ENCODE peak calls at places on chromosomes 3 and 15, in seven cellular contexts. M, P, H, L, R, B and K are unnamed samples.

GRCh38 chr15:81432179-81432578 is 58.2 kb upstream of the TMC3 start:
- DNase-seq in M (no peak), P (no peak), H (no peak), L (no peak), R (no peak), B (no peak), K (no peak)

GRCh38 chr3:152073267-152073666 is 195.5 kb upstream of the MBNL1 start:
- DNase-seq in M (peak), P (no peak), H (no peak), L (no peak), R (no peak), B (no peak), K (no peak)

GRCh38 chr3:155196131-155197075 is 97.1 kb downstream of the STRIT1 start:
- DNase-seq in M (no peak), P (no peak), H (no peak), L (no peak), R (no peak), B (no peak), K (no peak)

GRCh38 chr3:45055411-45056143 is 29.5 kb downstream of the CLEC3B start:
- DNase-seq in M (peak), P (peak), H (no peak), L (no peak), R (no peak), B (no peak), K (no peak)

GRCh38 chr3:170467007-170467406 is 48.3 kb downstream of the CLDN11 start:
- DNase-seq in M (no peak), P (no peak), H (no peak), L (no peak), R (no peak), B (no peak), K (no peak)

GRCh38 chr3:25455316-25456232 is 27.5 kb downstream of the RARB start:
- DNase-seq in M (peak), P (no peak), H (no peak), L (no peak), R (peak), B (no peak), K (no peak)

GRCh38 chr3:107826727-107827126 is 264.1 kb downstream of the CD47 start:
- DNase-seq in M (no peak), P (no peak), H (no peak), L (no peak), R (no peak), B (no peak), K (no peak)

GRCh38 chr3:126903521-126903920 is 79.4 kb upstream of the PLXNA1 start:
- DNase-seq in M (no peak), P (no peak), H (no peak), L (no peak), R (no peak), B (no peak), K (no peak)

GRCh38 chr3:194136519-194137313 is 768 bp downstream of the HES1 start:
- DNase-seq in M (peak), P (no peak), H (no peak), L (no peak), R (peak), B (peak), K (no peak)

GRCh38 chr15:67124111-67124510 is 58.7 kb downstream of the SMAD3 start:
- DNase-seq in M (no peak), P (no peak), H (no peak), L (no peak), R (no peak), B (no peak), K (no peak)

GRCh38 chr15:29139540-29140459 is 129.8 kb downstream of the NSMCE3 start:
- DNase-seq in M (peak), P (peak), H (no peak), L (peak), R (no peak), B (no peak), K (peak)

GRCh38 chr3:141845407-141846049 is 30.9 kb upstream of the ATP1B3 start:
- DNase-seq in M (no peak), P (peak), H (no peak), L (no peak), R (no peak), B (no peak), K (no peak)

GRCh38 chr3:72782521-72782920 is 65.7 kb downstream of the SHQ1 start:
- DNase-seq in M (no peak), P (no peak), H (no peak), L (no peak), R (no peak), B (no peak), K (no peak)

GRCh38 chr15:86892774-86893449 is 813.2 kb downstream of the AGBL1 start:
- DNase-seq in M (no peak), P (no peak), H (no peak), L (no peak), R (no peak), B (no peak), K (no peak)

GRCh38 chr3:40129981-40130380 is 179.5 kb upstream of the EIF1B start:
- DNase-seq in M (no peak), P (no peak), H (no peak), L (no peak), R (no peak), B (no peak), K (no peak)

GRCh38 chr15:48929611-48930170 is 34.0 kb downstream of the SHC4 start:
- DNase-seq in M (no peak), P (no peak), H (no peak), L (no peak), R (no peak), B (no peak), K (no peak)

GRCh38 chr15:76330281-76330680 is 6.3 kb upstream of the ISL2 start:
- DNase-seq in M (peak), P (no peak), H (no peak), L (peak), R (no peak), B (no peak), K (no peak)

GRCh38 chr3:149548729-149549065 is 74.2 kb downstream of the TM4SF4 start:
- DNase-seq in M (no peak), P (no peak), H (no peak), L (no peak), R (no peak), B (no peak), K (no peak)

GRCh38 chr3:138914870-138915502 is 32.0 kb downstream of the FOXL2 start:
- DNase-seq in M (peak), P (no peak), H (peak), L (no peak), R (no peak), B (no peak), K (no peak)

GRCh38 chr15:27869697-27870281 is 229.3 kb downstream of the OCA2 start:
- DNase-seq in M (no peak), P (no peak), H (no peak), L (no peak), R (no peak), B (no peak), K (no peak)

GRCh38 chr15:51349156-51349844 is 7.8 kb downstream of the GLDN start:
- DNase-seq in M (peak), P (no peak), H (no peak), L (no peak), R (no peak), B (no peak), K (no peak)

GRCh38 chr3:123749716-123750115 is 134.4 kb downstream of the MYLK start:
- DNase-seq in M (peak), P (no peak), H (no peak), L (no peak), R (no peak), B (peak), K (no peak)

GRCh38 chr3:57298041-57298440 is 5.6 kb upstream of the ASB14 start:
- DNase-seq in M (no peak), P (peak), H (peak), L (no peak), R (no peak), B (no peak), K (no peak)

GRCh38 chr3:171874251-171874679 is 31.1 kb downstream of the TMEM212 start:
- DNase-seq in M (peak), P (no peak), H (no peak), L (no peak), R (no peak), B (peak), K (no peak)

GRCh38 chr15:73326157-73326556 is 42.6 kb downstream of the HCN4 start:
- DNase-seq in M (no peak), P (no peak), H (no peak), L (no peak), R (no peak), B (no peak), K (peak)

GRCh38 chr3:135690664-135691063 is 274.9 kb upstream of the PPP2R3A start:
- DNase-seq in M (no peak), P (no peak), H (no peak), L (no peak), R (no peak), B (no peak), K (no peak)

GRCh38 chr3:52218953-52219650 is 6.3 kb downstream of the TLR9 start:
- DNase-seq in M (no peak), P (no peak), H (no peak), L (no peak), R (no peak), B (no peak), K (no peak)

GRCh38 chr15:96142498-96142897 is 188.0 kb upstream of the NR2F2 start:
- DNase-seq in M (no peak), P (no peak), H (no peak), L (no peak), R (no peak), B (no peak), K (no peak)

GRCh38 chr3:54322354-54322753 is 200.0 kb downstream of the CACNA2D3 start:
- DNase-seq in M (no peak), P (no peak), H (no peak), L (peak), R (no peak), B (no peak), K (no peak)

GRCh38 chr3:82496890-82497560 is 735.6 kb upstream of the GBE1 start:
- DNase-seq in M (no peak), P (peak), H (no peak), L (no peak), R (no peak), B (no peak), K (no peak)
- TF ChIP-seq CTCF in M (no peak), P (peak), H (no peak), L (no peak), R (no peak), B (no peak), K (peak)

GRCh38 chr3:163785693-163786092 is 1292.6 kb downstream of the SI start:
- DNase-seq in M (no peak), P (no peak), H (peak), L (no peak), R (no peak), B (no peak), K (no peak)
- TF ChIP-seq CTCF in M (no peak), P (peak), H (peak), L (no peak), R (no peak), B (no peak), K (peak)

GRCh38 chr15:91182096-91182495 is 82.0 kb downstream of the SV2B start:
- DNase-seq in M (no peak), P (no peak), H (no peak), L (no peak), R (no peak), B (no peak), K (no peak)
- TF ChIP-seq CTCF in M (no peak), P (no peak), H (no peak), L (no peak), R (no peak), B (no peak), K (no peak)

DNA sequence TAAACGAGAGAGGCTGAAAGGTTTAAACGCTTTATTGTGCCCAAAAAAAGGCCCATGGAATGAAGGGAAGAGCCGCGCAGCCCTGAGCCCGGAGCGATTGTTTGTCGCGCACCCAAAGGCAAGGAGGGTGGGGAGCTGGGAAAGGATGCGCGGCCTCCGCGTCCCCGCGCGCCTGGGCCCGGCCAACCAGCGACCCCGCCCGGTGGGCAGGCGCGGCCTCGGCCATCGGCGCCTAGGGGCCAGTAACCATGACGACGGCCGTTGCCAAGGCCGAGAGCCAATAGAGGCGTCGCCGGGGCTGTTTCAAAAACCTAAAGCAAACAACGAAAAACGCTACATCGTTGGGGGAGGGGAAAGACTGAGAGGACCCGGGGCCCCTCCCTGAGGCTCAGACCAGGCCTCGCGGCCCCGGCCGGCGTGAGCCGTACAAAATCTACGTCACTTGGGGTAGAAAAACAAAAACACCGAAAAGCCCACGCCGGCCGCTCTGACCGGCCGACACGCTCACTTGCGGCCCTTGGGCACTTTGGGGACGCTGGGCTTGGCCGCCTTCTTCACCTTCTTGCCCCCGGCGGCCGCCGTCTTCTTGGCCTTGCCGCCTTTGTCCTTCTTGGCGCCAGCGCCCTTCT is 36.2 kb downstream of the HMCES start:
- DNase-seq in M (peak), P (peak), H (no peak), L (peak), R (peak), B (peak), K (peak)
- TF ChIP-seq CTCF in M (no peak), P (no peak), H (no peak), L (no peak), R (peak), B (no peak), K (peak)

DNA sequence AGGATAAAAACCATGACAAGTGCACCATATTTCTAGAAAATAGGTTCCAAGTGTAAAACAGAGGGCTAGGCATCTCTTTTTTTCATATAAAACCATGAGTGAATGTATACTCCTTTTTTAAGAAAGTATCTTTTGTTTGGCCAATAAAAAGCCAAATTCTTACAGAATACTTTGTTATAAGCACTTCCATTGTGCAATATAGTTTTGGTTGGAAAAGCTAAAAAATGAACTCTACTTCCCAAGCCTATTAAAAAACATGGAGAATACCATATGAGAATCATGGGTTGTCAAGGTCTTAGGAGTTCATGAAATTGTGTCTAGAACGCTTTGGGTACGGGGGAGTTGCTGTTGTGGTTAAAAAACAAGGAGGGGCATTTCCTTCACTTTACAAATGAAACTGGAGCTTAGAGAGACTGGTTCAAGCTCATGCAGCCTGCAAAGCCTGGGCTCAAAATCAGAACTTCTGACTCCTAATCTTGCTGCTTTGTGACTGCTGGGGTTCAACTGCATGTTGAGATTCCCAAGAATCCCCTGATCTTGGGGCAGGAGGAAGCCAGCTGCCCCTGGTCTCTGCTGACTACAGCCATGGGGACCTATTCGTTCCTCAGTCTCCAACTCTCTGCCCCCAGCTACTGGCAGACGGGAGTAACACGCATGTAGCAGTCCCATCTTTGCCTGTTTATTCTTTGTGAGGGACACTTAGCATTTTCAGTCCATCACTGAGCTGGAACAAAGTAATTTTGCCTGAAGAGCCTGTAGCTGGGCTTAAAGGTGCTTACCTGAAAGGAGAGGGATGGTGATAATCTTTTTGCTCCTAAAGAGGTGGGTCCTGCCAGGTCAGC is 229.1 kb downstream of the CHST2 start:
- DNase-seq in M (no peak), P (peak), H (no peak), L (no peak), R (no peak), B (no peak), K (no peak)
- TF ChIP-seq CTCF in M (no peak), P (peak), H (peak), L (no peak), R (peak), B (peak), K (no peak)

DNA sequence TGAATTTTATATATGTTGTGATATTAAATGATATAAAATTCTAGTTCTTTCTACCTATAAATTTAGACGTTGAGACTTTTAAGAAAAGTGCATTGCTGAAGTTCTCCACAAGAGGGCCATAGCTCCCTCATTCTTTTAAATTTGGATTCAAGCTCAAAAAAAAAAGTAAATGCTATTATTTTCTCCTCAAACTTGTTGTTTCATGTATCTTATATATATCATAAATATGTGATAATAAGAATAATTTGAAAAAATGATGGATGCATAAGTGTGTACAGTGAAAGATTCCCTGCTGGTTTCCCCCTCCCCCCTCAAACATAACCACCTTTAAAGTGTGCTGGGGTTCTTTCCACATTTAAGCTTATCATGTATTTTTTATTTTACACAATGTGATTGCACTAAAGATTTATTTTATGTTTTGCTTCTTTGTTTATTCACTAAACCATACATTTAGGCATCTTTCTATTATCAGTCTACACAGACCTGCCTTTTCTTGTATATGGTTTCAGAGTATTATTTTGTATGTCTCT is 769.4 kb upstream of the GOLIM4 start:
- DNase-seq in M (peak), P (peak), H (no peak), L (no peak), R (no peak), B (no peak), K (no peak)
- TF ChIP-seq CTCF in M (peak), P (peak), H (peak), L (no peak), R (peak), B (peak), K (peak)

DNA sequence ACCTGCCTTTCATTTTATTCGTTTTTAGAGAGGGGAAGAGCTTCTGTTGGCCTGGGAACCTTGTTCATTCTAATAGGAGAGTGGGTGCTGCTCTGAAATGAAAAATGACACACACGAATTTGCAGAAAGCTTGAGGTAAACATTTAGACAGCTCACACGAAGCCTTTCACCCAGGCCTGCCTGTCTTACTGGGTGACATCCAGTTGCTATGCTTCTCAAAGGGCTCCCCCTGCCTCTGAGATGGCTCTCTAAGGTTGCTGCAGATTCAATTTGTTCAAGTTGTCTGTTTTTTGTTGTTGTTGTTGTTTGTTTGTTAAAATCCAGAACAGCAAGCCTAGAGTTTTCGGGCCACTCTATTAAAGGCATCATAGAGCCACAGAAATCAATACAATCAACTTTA is 18.1 kb downstream of the PEX5L start:
- DNase-seq in M (no peak), P (peak), H (no peak), L (no peak), R (no peak), B (no peak), K (peak)
- TF ChIP-seq CTCF in M (no peak), P (peak), H (no peak), L (no peak), R (no peak), B (no peak), K (peak)

GRCh38 chr15:63414474-63415201 is 33.0 kb upstream of the CA12 start:
- DNase-seq in M (no peak), P (no peak), H (no peak), L (no peak), R (no peak), B (no peak), K (no peak)
- TF ChIP-seq CTCF in M (no peak), P (no peak), H (no peak), L (no peak), R (no peak), B (no peak), K (no peak)